ENCODE peak calls at places on chromosomes 3 and 15, in eight cellular contexts. C is iPS DF 6.9; A is A673; L is NCI-H187; D is fibroblast of mammary gland; E is AG09309; B is posterior vena cava; S is activated CD4-positive, alpha-beta T cell treated with anti-CD3 and anti-CD28 coated beads, Interleukin-2, amount 50 U/mL, for 1 hour. T is an unnamed sample.

GRCh38 chr3:46912986-46913385 is 35.5 kb downstream of the PTH1R start:
- DNase-seq in C (no peak), L (no peak), S (no peak), A (no peak), D (no peak), E (no peak), B (peak), T (no peak)

GRCh38 chr3:62592408-62592807 is 219.1 kb upstream of the FEZF2 start:
- DNase-seq in L (no peak), A (no peak), S (no peak), C (no peak), E (no peak), D (no peak), B (no peak), T (no peak)

GRCh38 chr15:39936187-39936586 is 2.3 kb downstream of the EIF2AK4 start:
- DNase-seq in S (no peak), B (no peak), L (no peak), E (no peak), D (peak), C (no peak), A (no peak), T (no peak)

GRCh38 chr3:57160046-57160730 is 5.0 kb downstream of the IL17RD start:
- DNase-seq in B (no peak), L (no peak), A (peak), D (no peak), E (no peak), C (no peak), S (no peak), T (no peak)

GRCh38 chr15:84649706-84650105 is 4.4 kb downstream of the WDR73 start:
- DNase-seq in A (no peak), D (peak), C (no peak), B (no peak), L (no peak), S (no peak), E (no peak), T (no peak)

GRCh38 chr3:12853803-12854202 is 12.4 kb upstream of the RPL32 start:
- DNase-seq in A (no peak), D (no peak), L (no peak), C (no peak), S (no peak), B (no peak), E (no peak), T (no peak)

GRCh38 chr3:58487140-58487886 is 4.6 kb upstream of the KCTD6 start:
- DNase-seq in A (no peak), B (peak), S (no peak), C (no peak), D (peak), E (no peak), L (no peak), T (no peak)

GRCh38 chr3:84082726-84083125 is 876.1 kb upstream of the CADM2 start:
- DNase-seq in E (no peak), D (no peak), B (no peak), S (no peak), L (no peak), A (no peak), C (no peak), T (no peak)

GRCh38 chr3:186406669-186407635 is 44.9 kb upstream of the DGKG start:
- DNase-seq in S (no peak), L (no peak), B (no peak), A (no peak), D (no peak), E (no peak), C (no peak), T (no peak)

T was measured in NCI-H510A.